ENCODE peak calls at places on chromosomes 3 and 15, in eight cellular contexts. P is OCI-LY7, C is K562, I is neural progenitor cell, E is PC-3, O is GM12878, V is fibroblast of lung, F is endothelial cell of umbilical vein. B is an unnamed sample.

GRCh38 chr3:194086251-194087075 is 49.5 kb upstream of the HES1 start:
- DNase-seq in P (no peak), C (no peak), I (peak; percentile 67), E (no peak), O (no peak), V (no peak), F (peak; percentile 84), B (no peak)

GRCh38 chr3:157493627-157494550 is 9.3 kb downstream of the VEPH1 start:
- DNase-seq in P (peak; percentile 12), C (peak; percentile 16), I (peak; percentile 52), E (peak; percentile 83), O (no peak), V (peak; percentile 85), F (peak; percentile 81), B (peak; percentile 78)

GRCh38 chr3:36663666-36664291 is 100.6 kb downstream of the DCLK3 start:
- DNase-seq in P (no peak), C (no peak), I (no peak), E (no peak), O (no peak), V (peak; percentile 22), F (no peak), B (peak; percentile 58)

GRCh38 chr15:80991446-80991845 is 1.8 kb upstream of the MESD start:
- DNase-seq in P (peak; percentile 71), C (peak; percentile 66), I (no peak), E (peak; percentile 17), O (no peak), V (peak; percentile 92), F (no peak), B (peak; percentile 92)

GRCh38 chr3:11944052-11944673 is 60.0 kb upstream of the SYN2 start:
- DNase-seq in P (no peak), C (peak; percentile 49), I (peak; percentile 69), E (peak; percentile 72), O (no peak), V (peak; percentile 14), F (peak; percentile 42), B (peak; percentile 54)

GRCh38 chr3:64185436-64185835 is 39.8 kb downstream of the PRICKLE2 start:
- DNase-seq in P (no peak), C (no peak), I (no peak), E (peak; percentile 45), O (no peak), V (no peak), F (no peak), B (peak; percentile 65)

GRCh38 chr3:51681453-51681852 is 10.4 kb downstream of the TEX264 start:
- DNase-seq in P (peak; percentile 39), C (no peak), I (no peak), E (peak; percentile 41), O (no peak), V (no peak), F (no peak), B (peak; percentile 22)

GRCh38 chr3:12307136-12307535 is 18.3 kb downstream of the PPARG start:
- DNase-seq in P (no peak), C (no peak), I (no peak), E (peak; percentile 53), O (no peak), V (no peak), F (no peak), B (no peak)

GRCh38 chr3:72301779-72302178 is 516.8 kb upstream of the PROK2 start:
- DNase-seq in P (no peak), C (no peak), I (no peak), E (no peak), O (no peak), V (no peak), F (no peak), B (no peak)

GRCh38 chr3:46908294-46908985 is 30.9 kb downstream of the PTH1R start:
- DNase-seq in P (no peak), C (no peak), I (no peak), E (peak; percentile 36), O (no peak), V (peak; percentile 76), F (peak; percentile 84), B (peak; percentile 71)

GRCh38 chr15:68203486-68203885 is 1.6 kb downstream of the CALML4 start:
- DNase-seq in P (no peak), C (no peak), I (no peak), E (no peak), O (no peak), V (no peak), F (no peak), B (no peak)

GRCh38 chr15:95501865-95502264 is 828.6 kb upstream of the NR2F2 start:
- DNase-seq in P (no peak), C (no peak), I (no peak), E (no peak), O (no peak), V (peak; percentile 44), F (no peak), B (no peak)

GRCh38 chr3:141477224-141477623 is 9.6 kb upstream of the RASA2 start:
- DNase-seq in P (no peak), C (peak; percentile 56), I (no peak), E (peak; percentile 87), O (no peak), V (peak; percentile 34), F (peak; percentile 82), B (peak; percentile 94)

GRCh38 chr15:52093539-52094502 is 18.8 kb downstream of the BCL2L10 start:
- DNase-seq in P (no peak), C (no peak), I (no peak), E (peak; percentile 93), O (no peak), V (peak; percentile 90), F (peak; percentile 99), B (peak; percentile 97)

GRCh38 chr3:112560330-112560729 is 1.4 kb downstream of the ATG3 start:
- DNase-seq in P (peak; percentile 31), C (no peak), I (no peak), E (no peak), O (no peak), V (peak; percentile 5), F (no peak), B (peak; percentile 37)

GRCh38 chr3:9725775-9726174 is 5.8 kb upstream of the BRPF1 start:
- DNase-seq in P (no peak), C (no peak), I (no peak), E (no peak), O (no peak), V (no peak), F (no peak), B (no peak)

GRCh38 chr15:78808550-78808949 is 2.7 kb downstream of the ADAMTS7 start:
- DNase-seq in P (peak; percentile 63), C (peak; percentile 48), I (peak; percentile 63), E (peak; percentile 59), O (no peak), V (peak; percentile 56), F (peak; percentile 37), B (peak; percentile 42)

GRCh38 chr3:159904911-159905310 is 83.7 kb upstream of the IL12A start:
- DNase-seq in P (no peak), C (no peak), I (no peak), E (no peak), O (no peak), V (no peak), F (no peak), B (peak; percentile 13)

GRCh38 chr3:18247776-18248310 is 177.3 kb downstream of the SATB1 start:
- DNase-seq in P (no peak), C (no peak), I (peak; percentile 57), E (peak; percentile 42), O (no peak), V (no peak), F (no peak), B (no peak)

GRCh38 chr3:185824467-185825378 is at the start of gene IGF2BP2:
- DNase-seq in P (peak; percentile 45), C (peak; percentile 85), I (peak; percentile 96), E (peak; percentile 81), O (no peak), V (peak; percentile 83), F (peak; percentile 84), B (peak; percentile 92)

GRCh38 chr3:184440161-184440560 is 60.3 kb downstream of the CHRD start:
- DNase-seq in P (no peak), C (no peak), I (no peak), E (peak; percentile 49), O (no peak), V (no peak), F (no peak), B (no peak)

GRCh38 chr15:31318429-31318828 is 8.2 kb upstream of the KLF13 start:
- DNase-seq in P (no peak), C (no peak), I (no peak), E (no peak), O (no peak), V (no peak), F (no peak), B (no peak)

GRCh38 chr3:14539384-14540208 is 546 bp downstream of the GRIP2 start:
- DNase-seq in P (no peak), C (no peak), I (no peak), E (no peak), O (no peak), V (no peak), F (no peak), B (no peak)

GRCh38 chr3:143235614-143236204 is 116.1 kb downstream of the CHST2 start:
- DNase-seq in P (no peak), C (no peak), I (no peak), E (no peak), O (no peak), V (no peak), F (no peak), B (no peak)
- H3K4me3 ChIP-seq in P (no peak overlapping the region), C (no peak overlapping the region), I (no peak overlapping the region), E (no peak overlapping the region), O (no peak overlapping the region), V (no peak overlapping the region), F (no peak overlapping the region), B (no peak overlapping the region)

GRCh38 chr3:49371946-49372345 is 13.8 kb upstream of the GPX1 start:
- DNase-seq in P (no peak), C (no peak), I (no peak), E (no peak), O (no peak), V (no peak), F (no peak), B (no peak)
- H3K79me2 ChIP-seq in P (peaks cover 89% of the 10 kb centered on the region), C (peaks cover 43% of the 10 kb centered on the region), I (peaks cover 70% of the 10 kb centered on the region), E (peaks cover 64% of the 10 kb centered on the region), O (peaks cover 42% of the 10 kb centered on the region), V (peaks cover 81% of the 10 kb centered on the region), F (peaks cover 91% of the 10 kb centered on the region), B (peaks cover 100% of the 10 kb centered on the region)

DNA sequence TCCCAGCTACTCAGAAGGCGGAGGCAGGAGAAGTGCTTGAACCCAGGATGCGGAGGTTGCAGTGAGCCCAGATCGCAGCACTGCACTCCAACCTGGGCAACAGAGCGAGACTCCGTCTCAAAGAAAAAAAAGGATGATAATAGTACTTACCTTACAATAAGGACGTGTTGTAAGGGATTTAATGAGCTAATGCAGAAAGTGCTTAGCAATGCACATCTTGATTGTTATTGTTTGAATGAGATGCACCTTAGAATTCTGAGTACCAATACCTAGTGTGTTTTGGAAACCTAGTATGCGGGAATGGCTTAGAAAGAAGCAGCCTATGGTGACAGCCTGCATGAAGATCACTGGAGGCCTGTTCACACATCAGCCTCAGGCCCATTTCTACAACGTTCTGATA is 19.5 kb downstream of the SNUPN start:
- DNase-seq in P (no peak), C (no peak), I (no peak), E (no peak), O (no peak), V (no peak), F (no peak), B (no peak)
- H3K36me3 ChIP-seq in P (peaks cover 85% of the 10 kb centered on the region), C (peaks cover 73% of the 10 kb centered on the region), I (no peaks in the 10 kb centered on the region), E (peaks cover 6% of the 10 kb centered on the region), O (peaks cover 24% of the 10 kb centered on the region), V (peaks cover 7% of the 10 kb centered on the region), F (peaks cover 21% of the 10 kb centered on the region), B (peaks cover 40% of the 10 kb centered on the region)

GRCh38 chr3:2456788-2457187 is 358.1 kb downstream of the CNTN4 start:
- DNase-seq in P (no peak), C (no peak), I (no peak), E (no peak), O (no peak), V (no peak), F (no peak), B (no peak)

GRCh38 chr3:2454865-2455264 is 356.2 kb downstream of the CNTN4 start:
- DNase-seq in P (no peak), C (no peak), I (no peak), E (no peak), O (no peak), V (no peak), F (no peak), B (no peak)

GRCh38 chr3:2452249-2452648 is 353.6 kb downstream of the CNTN4 start:
- DNase-seq in P (no peak), C (no peak), I (no peak), E (no peak), O (no peak), V (no peak), F (no peak), B (no peak)
- H3K4me3 ChIP-seq in P (no peak overlapping the region), C (no peak overlapping the region), I (no peak overlapping the region), E (no peak overlapping the region), O (no peak overlapping the region), V (no peak overlapping the region), F (no peak overlapping the region), B (no peak overlapping the region)